ENCODE peak calls at places on chromosomes 5 and 9, in nine cellular contexts. R is thoracic aorta, D is cerebellum, A is heart left ventricle, Y is NCI-H187 treated with DMSO at 0.1 percent for 48 hours, N is EH, L is Ammon's horn, Q is iris pigment epithelial cell, W is mesothelial cell of epicardium. H is an unnamed sample.

GRCh38 chr5:54944364-54944763 is 41.0 kb downstream of the ESM1 start:
- DNase-seq in W (no peak), R (no peak), Q (peak; percentile 54), D (no peak), L (peak; percentile 36), A (no peak), Y (no peak), N (peak; percentile 62), H (peak; percentile 54)

GRCh38 chr5:36392818-36393217 is 91.1 kb upstream of the RANBP3L start:
- DNase-seq in R (no peak), N (peak; percentile 84), D (no peak), Q (peak; percentile 22), Y (no peak), L (no peak), W (no peak), A (no peak), H (no peak)

GRCh38 chr5:61115968-61116367 is 46.3 kb downstream of the SMIM15 start:
- DNase-seq in L (no peak), Q (no peak), D (no peak), W (no peak), R (no peak), A (no peak), Y (no peak), N (no peak), H (no peak)

GRCh38 chr9:132531187-132531586 is 51.2 kb upstream of the BARHL1 start:
- DNase-seq in A (no peak), Q (no peak), R (no peak), W (no peak), N (no peak), D (no peak), Y (no peak), L (no peak), H (no peak)

GRCh38 chr5:1004598-1005361 is 3.8 kb upstream of the NKD2 start:
- DNase-seq in Q (peak; percentile 59), W (peak; percentile 45), L (peak; percentile 54), Y (no peak), D (peak; percentile 15), A (peak; percentile 88), N (peak; percentile 40), R (peak; percentile 10), H (peak; percentile 60)

GRCh38 chr9:11088826-11089374 is 476.1 kb upstream of the PTPRD start:
- DNase-seq in W (no peak), Q (peak; percentile 29), A (no peak), L (no peak), D (no peak), N (no peak), Y (no peak), R (no peak), H (no peak)

GRCh38 chr9:134294228-134295071 is 31.8 kb upstream of the RXRA start:
- DNase-seq in D (no peak), L (no peak), Q (peak; percentile 34), W (no peak), R (no peak), Y (no peak), N (peak; percentile 36), A (peak; percentile 34), H (no peak)

GRCh38 chr5:38645508-38645907 is 89.1 kb upstream of the LIFR start:
- DNase-seq in N (no peak), D (no peak), A (peak; percentile 56), R (no peak), W (no peak), Y (no peak), Q (no peak), L (no peak), H (no peak)

GRCh38 chr9:99108131-99108530 is 3.2 kb downstream of the TGFBR1 start:
- DNase-seq in R (no peak), Y (no peak), A (no peak), Q (no peak), W (no peak), N (no peak), D (no peak), L (no peak), H (no peak)

H was measured in Jurkat, Clone E6-1.